ENCODE peak calls at places on chromosomes 12 and 14, in four cellular contexts. One of them, this sample, is unnamed.

GRCh38 chr12:20063116-20063515 is 305.2 kb upstream of the PDE3A start:
- DNase-seq in cardiac muscle cell: no peak
- DNase-seq in GM13977: no peak
- DNase-seq in endodermal cell: no peak
- DNase-seq in this sample: no peak

GRCh38 chr12:45638386-45638785 is 91.1 kb upstream of the ARID2 start:
- DNase-seq in cardiac muscle cell: no peak
- DNase-seq in endodermal cell: no peak
- DNase-seq in GM13977: no peak
- DNase-seq in this sample: no peak

GRCh38 chr14:96565811-96566210 is 63.6 kb downstream of the PAPOLA start:
- DNase-seq in endodermal cell: no peak
- DNase-seq in GM13977: no peak
- DNase-seq in cardiac muscle cell: no peak
- DNase-seq in this sample: no peak

GRCh38 chr12:111034911-111035577 is 114.7 kb upstream of the MYL2 start:
- DNase-seq in endodermal cell: peak
- DNase-seq in cardiac muscle cell: peak
- DNase-seq in GM13977: no peak
- DNase-seq in this sample: no peak

GRCh38 chr12:19712041-19712440 is 272.7 kb downstream of the AEBP2 start:
- DNase-seq in GM13977: no peak
- DNase-seq in cardiac muscle cell: no peak
- DNase-seq in endodermal cell: no peak
- DNase-seq in this sample: no peak

GRCh38 chr12:115213118-115213517 is 529.1 kb upstream of the TBX3 start:
- DNase-seq in endodermal cell: no peak
- DNase-seq in cardiac muscle cell: no peak
- DNase-seq in GM13977: no peak
- DNase-seq in this sample: no peak

GRCh38 chr14:45810152-45810872 is 557.3 kb upstream of the MIS18BP1 start:
- DNase-seq in endodermal cell: peak
- DNase-seq in cardiac muscle cell: peak
- DNase-seq in GM13977: peak
- DNase-seq in this sample: no peak

GRCh38 chr12:59113831-59114273 is 193.5 kb upstream of the LRIG3 start:
- DNase-seq in cardiac muscle cell: peak
- DNase-seq in endodermal cell: peak
- DNase-seq in GM13977: peak
- DNase-seq in this sample: peak

GRCh38 chr14:66508846-66509621 is 1.1 kb downstream of the GPHN start:
- DNase-seq in endodermal cell: peak
- DNase-seq in cardiac muscle cell: peak
- DNase-seq in GM13977: peak
- DNase-seq in this sample: peak

GRCh38 chr14:74038015-74038859 is 19.1 kb downstream of the BBOF1 start:
- DNase-seq in cardiac muscle cell: peak
- DNase-seq in GM13977: peak
- DNase-seq in endodermal cell: no peak
- DNase-seq in this sample: peak